ENCODE peak calls at places on chromosomes 16 and 17, in five cellular contexts. B, L, H, J and I are unnamed samples.

GRCh38 chr17:77814091-77814772 is 144.3 kb upstream of the TNRC6C start:
- DNase-seq in B (no peak), L (no peak), H (no peak), J (no peak), I (no peak)

GRCh38 chr16:55035037-55035436 is 104.4 kb downstream of the IRX5 start:
- DNase-seq in H (no peak), L (no peak), B (no peak), J (peak), I (peak)

GRCh38 chr17:47267354-47267828 is 13.8 kb downstream of the ITGB3 start:
- DNase-seq in B (no peak), H (no peak), L (peak), J (no peak), I (no peak)

GRCh38 chr16:72997141-72997542 is 50.8 kb downstream of the ZFHX3 start:
- DNase-seq in H (no peak), J (peak), B (no peak), L (no peak), I (no peak)

GRCh38 chr17:8192070-8192815 is 2.3 kb upstream of the BORCS6 start:
- DNase-seq in B (peak), J (peak), L (peak), H (no peak), I (peak)

GRCh38 chr16:86086471-86086870 is 187.5 kb downstream of the IRF8 start:
- DNase-seq in B (no peak), J (no peak), L (no peak), H (no peak), I (peak)

GRCh38 chr17:66276328-66276937 is 26.0 kb upstream of the PRKCA start:
- DNase-seq in J (no peak), H (no peak), L (no peak), B (no peak), I (no peak)

GRCh38 chr16:27401768-27402568 is at the start of gene IL21R:
- DNase-seq in J (no peak), H (peak), L (no peak), B (no peak), I (no peak)

GRCh38 chr16:69771651-69771967 is 9.5 kb downstream of the WWP2 start:
- DNase-seq in J (no peak), B (no peak), H (no peak), L (no peak), I (no peak)

GRCh38 chr16:22217890-22218730 is 12.0 kb downstream of the EEF2K start:
- DNase-seq in B (no peak), H (no peak), L (no peak), J (no peak), I (no peak)

GRCh38 chr16:17107450-17107849 is 363.3 kb downstream of the XYLT1 start:
- DNase-seq in J (no peak), H (no peak), B (no peak), L (no peak), I (no peak)

GRCh38 chr17:21044971-21045370 is 2.2 kb upstream of the USP22 start:
- DNase-seq in B (no peak), H (no peak), L (no peak), J (no peak), I (no peak)

GRCh38 chr16:75326333-75326732 is 74.9 kb upstream of the BCAR1 start:
- DNase-seq in J (no peak), B (no peak), L (no peak), H (no peak), I (no peak)

GRCh38 chr17:10069301-10069700 is 129.1 kb downstream of the GAS7 start:
- DNase-seq in B (no peak), J (no peak), L (no peak), H (no peak), I (no peak)

GRCh38 chr16:65658339-65659275 is 536.7 kb upstream of the CDH11 start:
- DNase-seq in J (no peak), H (no peak), B (no peak), L (no peak), I (peak)

GRCh38 chr16:3525951-3526350 is 25.1 kb downstream of the CLUAP1 start:
- DNase-seq in H (no peak), L (no peak), B (no peak), J (no peak), I (no peak)

GRCh38 chr17:72297326-72298115 is 176.7 kb downstream of the SOX9 start:
- DNase-seq in J (no peak), H (no peak), B (no peak), L (peak), I (no peak)

GRCh38 chr16:84889066-84889465 is 69.3 kb downstream of the CRISPLD2 start:
- DNase-seq in B (no peak), L (no peak), J (no peak), H (no peak), I (no peak)

GRCh38 chr16:82694239-82694874 is 67.6 kb downstream of the CDH13 start:
- DNase-seq in L (peak), H (no peak), B (no peak), J (no peak), I (no peak)